ENCODE peak calls at places on chromosomes 13 and 19, in six cellular contexts. I is fibroblast of lung; Y is lung; Q is activated gamma-delta T cell treated with anti-CD3 and anti-CD28 coated beads, Interleukin-2, amount 50 U/mL, for 16 hours; S is lower leg skin; X is HEK293T. L is an unnamed sample.

GRCh38 chr13:113178070-113178895 is 19.8 kb downstream of the PROZ start:
- DNase-seq in I (peak; percentile 98), S (no peak), Y (no peak), Q (no peak), X (no peak), L (no peak)

GRCh38 chr19:4933528-4933927 is 24.2 kb downstream of the UHRF1 start:
- DNase-seq in I (peak; percentile 53), X (no peak), S (no peak), Y (no peak), Q (no peak), L (no peak)

GRCh38 chr13:113962975-113963374 is 10.9 kb downstream of the C13orf46 start:
- DNase-seq in Q (no peak), X (no peak), I (no peak), Y (no peak), S (no peak), L (no peak)

GRCh38 chr19:35040826-35041547 is 534 bp upstream of the HPN start:
- DNase-seq in X (no peak), Q (no peak), I (no peak), S (peak; percentile 97), Y (peak; percentile 87), L (peak; percentile 40)

GRCh38 chr13:92463134-92463533 is 763.5 kb upstream of the GPC6 start:
- DNase-seq in I (no peak), S (no peak), Y (no peak), Q (no peak), X (no peak), L (no peak)

GRCh38 chr13:47478985-47479384 is 522.1 kb downstream of the SUCLA2 start:
- DNase-seq in S (no peak), X (no peak), I (no peak), Y (no peak), Q (no peak), L (no peak)

GRCh38 chr19:50046649-50047503 is 21.1 kb downstream of the ZNF473 start:
- DNase-seq in Y (peak; percentile 62), I (no peak), X (peak; percentile 48), S (peak; percentile 87), Q (peak; percentile 21), L (peak; percentile 63)

GRCh38 chr19:38173324-38174041 is 50.5 kb downstream of the DPF1 start:
- DNase-seq in Q (no peak), S (peak; percentile 92), I (peak; percentile 85), Y (no peak), X (no peak), L (no peak)

GRCh38 chr13:19601749-19602725 is 31.4 kb upstream of the MPHOSPH8 start:
- DNase-seq in X (peak; percentile 48), Y (no peak), S (peak; percentile 83), Q (no peak), I (peak; percentile 54), L (peak; percentile 43)

GRCh38 chr19:31105761-31106160 is 243.5 kb downstream of the TSHZ3 start:
- DNase-seq in Q (no peak), X (no peak), S (no peak), Y (no peak), I (no peak), L (no peak)

GRCh38 chr13:97043302-97043701 is 49.0 kb upstream of the OXGR1 start:
- DNase-seq in Q (no peak), S (no peak), X (no peak), I (peak; percentile 67), Y (no peak), L (no peak)

GRCh38 chr13:45108716-45109706 is 11.3 kb upstream of the GTF2F2 start:
- DNase-seq in S (no peak), X (no peak), Q (no peak), Y (no peak), I (peak; percentile 74), L (peak; percentile 19)

GRCh38 chr13:74274946-74275345 is 140.7 kb upstream of the KLF12 start:
- DNase-seq in X (no peak), Y (no peak), S (no peak), I (peak; percentile 44), Q (no peak), L (no peak)

GRCh38 chr13:76307157-76307556 is 579.0 kb downstream of the KCTD12 start:
- DNase-seq in Y (no peak), I (peak; percentile 70), Q (no peak), X (peak; percentile 46), S (no peak), L (no peak)

GRCh38 chr13:109715902-109716301 is 70.5 kb downstream of the IRS2 start:
- DNase-seq in X (no peak), Q (no peak), I (no peak), S (no peak), Y (no peak), L (no peak)

GRCh38 chr19:2969104-2969504 is 8.3 kb upstream of the TLE6 start:
- DNase-seq in S (no peak), Q (no peak), I (peak; percentile 11), Y (no peak), X (no peak), L (no peak)

GRCh38 chr13:30906411-30906990 is 430 bp downstream of the MEDAG start:
- DNase-seq in X (no peak), S (no peak), Q (no peak), Y (no peak), I (peak; percentile 17), L (no peak)

GRCh38 chr19:38730731-38731589 is 13.3 kb downstream of the CAPN12 start:
- DNase-seq in Q (no peak), I (no peak), X (no peak), Y (no peak), S (peak; percentile 85), L (no peak)

GRCh38 chr13:37168922-37169321 is 63.5 kb upstream of the CSNK1A1L start:
- DNase-seq in I (no peak), S (no peak), Q (no peak), X (no peak), Y (no peak), L (no peak)

GRCh38 chr13:107835339-107836018 is 379.9 kb downstream of the LIG4 start:
- DNase-seq in I (peak; percentile 95), X (no peak), S (no peak), Y (no peak), Q (no peak), L (no peak)

GRCh38 chr13:100540621-100541020 is 48.0 kb downstream of the GGACT start:
- DNase-seq in X (no peak), S (no peak), Y (no peak), Q (no peak), I (no peak), L (no peak)

GRCh38 chr19:1177322-1178114 is 3.5 kb upstream of the SBNO2 start:
- DNase-seq in S (peak; percentile 93), X (no peak), Q (no peak), I (peak; percentile 97), Y (no peak), L (no peak)

GRCh38 chr19:47491358-47492136 is 7.5 kb upstream of the KPTN start:
- DNase-seq in X (no peak), I (no peak), Q (no peak), S (no peak), Y (no peak), L (no peak)

GRCh38 chr19:41895745-41896580 is 13.0 kb downstream of the ARHGEF1 start:
- DNase-seq in I (no peak), S (no peak), Y (no peak), Q (no peak), X (no peak), L (no peak)

GRCh38 chr13:47555235-47555634 is 445.8 kb downstream of the SUCLA2 start:
- DNase-seq in X (no peak), Q (no peak), Y (no peak), I (peak; percentile 41), S (no peak), L (no peak)

GRCh38 chr19:35715981-35716734 is 1.6 kb upstream of the KMT2B start:
- DNase-seq in Y (peak; percentile 59), S (peak; percentile 92), Q (no peak), I (peak; percentile 45), X (peak; percentile 30), L (no peak)

GRCh38 chr13:84571264-84571663 is 689.0 kb upstream of the SLITRK1 start:
- DNase-seq in S (no peak), Y (no peak), Q (no peak), I (no peak), X (no peak), L (no peak)